ENCODE peak calls at places on chromosomes 7 and 10, in four cellular contexts. E is HCT116, J is adrenal gland, I is stomach. D is an unnamed sample.
A peak's percentile ranks its signal among the peaks of the same experiment; 100 is the strongest.

GRCh38 chr10:5252177-5253037 is 55.8 kb downstream of the AKR1C4 start:
- DNase-seq in J (no peak), E (no peak), I (no peak), D (peak; percentile 50)

GRCh38 chr7:133883591-133883990 is 243.5 kb upstream of the LRGUK start:
- DNase-seq in I (no peak), J (no peak), E (no peak), D (no peak)

GRCh38 chr10:19845963-19846362 is 29.7 kb downstream of the PLXDC2 start:
- DNase-seq in J (no peak), E (no peak), I (no peak), D (no peak)

GRCh38 chr7:80722596-80723141 is 84.2 kb downstream of the CD36 start:
- DNase-seq in J (no peak), E (peak; percentile 98), I (peak; percentile 32), D (no peak)

GRCh38 chr7:117666019-117666418 is 186.2 kb downstream of the CFTR start:
- DNase-seq in I (no peak), E (peak; percentile 31), J (no peak), D (no peak)

GRCh38 chr7:153017197-153017596 is 257.6 kb downstream of the ACTR3B start:
- DNase-seq in E (no peak), J (no peak), I (no peak), D (no peak)

GRCh38 chr10:436911-437665 is 252.4 kb downstream of the DIP2C start:
- DNase-seq in E (peak; percentile 79), I (no peak), J (no peak), D (no peak)

GRCh38 chr7:128833148-128833938 is 3.1 kb downstream of the FLNC start:
- DNase-seq in I (no peak), E (no peak), J (no peak), D (peak; percentile 66)

GRCh38 chr7:116809636-116810266 is 52.6 kb upstream of the CAPZA2 start:
- DNase-seq in J (no peak), E (peak; percentile 67), I (no peak), D (no peak)

GRCh38 chr7:83934118-83934734 is 260.4 kb downstream of the SEMA3A start:
- DNase-seq in I (no peak), J (no peak), E (no peak), D (no peak)

GRCh38 chr7:139297795-139298194 is 43.3 kb upstream of the FMC1 start:
- DNase-seq in J (no peak), E (no peak), I (no peak), D (no peak)

GRCh38 chr10:11533328-11533781 is 78.1 kb downstream of the USP6NL start:
- DNase-seq in E (no peak), I (no peak), J (no peak), D (no peak)

GRCh38 chr10:25082276-25083204 is 66.1 kb downstream of the THNSL1 start:
- DNase-seq in E (no peak), I (no peak), J (no peak), D (no peak)

GRCh38 chr10:33010132-33011037 is 52.4 kb upstream of the ITGB1 start:
- DNase-seq in E (peak; percentile 77), J (no peak), I (no peak), D (no peak)

GRCh38 chr7:130008941-130009847 is 42.0 kb downstream of the ZC3HC1 start:
- DNase-seq in I (peak; percentile 92), E (peak; percentile 91), J (peak; percentile 70), D (peak; percentile 63)

GRCh38 chr10:61460835-61461234 is 7.7 kb upstream of the TMEM26 start:
- DNase-seq in I (no peak), E (no peak), J (no peak), D (no peak)

GRCh38 chr7:7959979-7960670 is 8.5 kb upstream of the GLCCI1 start:
- DNase-seq in J (no peak), E (no peak), I (no peak), D (no peak)

GRCh38 chr7:26083113-26083512 is 68.9 kb upstream of the NFE2L3 start:
- DNase-seq in I (no peak), E (no peak), J (no peak), D (no peak)

GRCh38 chr10:115866174-115866573 is 406.8 kb downstream of the GFRA1 start:
- DNase-seq in E (no peak), J (no peak), I (no peak), D (no peak)

GRCh38 chr10:48773580-48773979 is 88.9 kb downstream of the WDFY4 start:
- DNase-seq in J (no peak), I (no peak), E (no peak), D (no peak)

GRCh38 chr10:11181996-11182395 is 164.3 kb downstream of the CELF2 start:
- DNase-seq in E (no peak), I (no peak), J (no peak), D (no peak)

GRCh38 chr10:50855015-50855414 is 30.4 kb downstream of the A1CF start:
- DNase-seq in E (no peak), J (no peak), I (no peak), D (no peak)

GRCh38 chr7:34069676-34070075 is 164.3 kb downstream of the BMPER start:
- DNase-seq in J (no peak), E (no peak), I (no peak), D (no peak)

GRCh38 chr10:24360286-24361127 is 151.6 kb downstream of the KIAA1217 start:
- DNase-seq in E (peak; percentile 47), I (peak; percentile 80), J (peak; percentile 84), D (no peak)

GRCh38 chr7:158244873-158245723 is 342.5 kb downstream of the PTPRN2 start:
- DNase-seq in J (no peak), E (no peak), I (peak; percentile 22), D (peak; percentile 56)

GRCh38 chr10:97656777-97657176 is 16.3 kb downstream of the PI4K2A start:
- DNase-seq in E (no peak), J (no peak), I (no peak), D (no peak)

GRCh38 chr10:7773845-7774801 is 13.7 kb downstream of the KIN start:
- DNase-seq in J (peak; percentile 33), E (no peak), I (peak; percentile 91), D (no peak)

GRCh38 chr7:32500922-32501341 is 5.6 kb downstream of the AVL9 start:
- DNase-seq in E (no peak), I (no peak), J (no peak), D (no peak)

GRCh38 chr7:151954866-151955820 is 1.1 kb upstream of the GALNTL5 start:
- DNase-seq in J (peak; percentile 25), E (no peak), I (no peak), D (no peak)

GRCh38 chr7:25949672-25950487 is 202.1 kb upstream of the NFE2L3 start:
- DNase-seq in J (peak; percentile 47), I (peak; percentile 54), E (no peak), D (no peak)

GRCh38 chr10:21217107-21217506 is 308.4 kb downstream of the SKIDA1 start:
- DNase-seq in E (no peak), I (no peak), J (no peak), D (no peak)

GRCh38 chr10:71634531-71635164 is 84.9 kb downstream of the C10orf105 start:
- DNase-seq in I (peak; percentile 68), J (peak; percentile 65), E (no peak), D (no peak)

GRCh38 chr7:155618708-155619633 is 25.5 kb upstream of the RBM33 start:
- DNase-seq in J (no peak), E (no peak), I (peak; percentile 73), D (peak; percentile 43)
- H3K4me3 ChIP-seq in J (no peak overlapping the region), E (no peak overlapping the region), I (no peak overlapping the region), D (no peak overlapping the region)

GRCh38 chr7:101678713-101679112 is 49.6 kb upstream of the MYL10 start:
- DNase-seq in E (no peak), I (no peak), J (peak; percentile 67), D (no peak)
- H3K27ac ChIP-seq in E (no peak overlapping the region), I (no peak overlapping the region), J (no peak overlapping the region), D (no peak overlapping the region)

DNA sequence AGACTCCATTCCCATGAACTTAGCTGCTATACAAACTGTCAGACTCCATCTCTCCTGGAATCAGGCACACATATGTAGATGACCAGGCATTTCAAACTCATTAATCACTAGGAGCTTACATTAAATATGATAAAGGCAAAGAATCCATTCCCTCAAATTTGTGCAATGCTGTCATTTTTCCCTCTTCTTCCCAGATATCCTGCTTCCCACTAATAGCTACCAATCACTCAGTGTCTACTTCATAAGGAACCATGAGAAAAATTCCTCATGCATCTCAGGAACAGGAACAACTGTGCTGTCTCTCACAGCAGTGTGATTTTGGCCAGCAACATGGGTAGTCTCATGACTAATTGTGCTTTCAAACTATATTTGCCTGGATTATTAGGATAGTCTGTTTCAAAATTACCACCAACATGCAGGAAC is 133.9 kb downstream of the DKK1 start:
- DNase-seq in J (no peak), I (no peak), E (no peak), D (no peak)
- TF ChIP-seq POLR2A in J (no peak), I (no peak), E (no peak), D (no peak)

GRCh38 chr10:101140084-101140949 is 9.2 kb downstream of the TLX1 start:
- DNase-seq in I (no peak), J (no peak), E (no peak), D (no peak)
- H3K4me3 ChIP-seq in I (peak overlapping the region; percentile 16), J (no peak overlapping the region), E (no peak overlapping the region), D (peak overlapping the region; percentile 58)

GRCh38 chr7:38806912-38807311 is 102.1 kb downstream of the VPS41 start:
- DNase-seq in J (no peak), I (no peak), E (no peak), D (no peak)
- H3K27ac ChIP-seq in J (no peak overlapping the region), I (no peak overlapping the region), E (no peak overlapping the region), D (no peak overlapping the region)

DNA sequence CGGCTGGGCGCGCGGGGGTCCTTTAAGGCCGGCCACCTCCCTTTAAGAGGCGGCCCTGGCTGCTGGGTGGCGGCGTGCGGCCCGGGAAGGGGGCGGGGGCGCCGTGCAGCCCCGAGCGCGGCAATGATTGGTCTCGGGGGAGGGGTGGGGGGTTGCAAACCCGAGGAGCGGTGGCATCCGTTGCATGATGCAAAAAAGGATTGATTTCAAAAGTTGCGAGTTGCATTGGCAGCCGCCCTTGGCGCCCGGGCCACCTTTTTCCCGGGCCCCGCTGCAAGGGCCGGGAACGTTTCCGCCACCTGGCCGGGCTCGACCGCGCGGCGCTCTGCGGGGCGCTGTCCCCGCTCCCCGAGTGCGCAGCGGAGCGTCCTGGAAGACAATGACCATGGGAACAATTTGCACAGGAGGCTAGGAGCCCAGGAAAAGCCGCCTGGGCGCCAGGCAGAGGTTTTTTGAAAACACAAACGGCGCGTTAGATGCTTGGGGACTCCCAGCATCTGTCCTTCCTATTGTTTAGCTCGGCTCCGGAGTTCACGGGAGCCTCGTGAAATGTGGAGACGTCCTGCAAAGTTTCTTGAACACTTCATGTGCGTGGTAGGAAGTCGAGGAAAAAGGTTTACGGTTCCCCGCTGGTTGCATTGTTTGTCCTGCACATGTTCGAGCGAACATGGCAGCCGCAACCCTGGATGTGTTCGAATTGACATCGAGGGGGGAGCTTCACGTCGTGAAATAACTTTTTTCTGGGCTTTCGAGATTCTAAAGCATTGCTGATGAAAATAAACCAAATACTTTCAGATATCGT is at the start of gene SEPHS1:
- DNase-seq in E (peak; percentile 52), J (peak; percentile 80), I (peak; percentile 71), D (peak; percentile 93)
- TF ChIP-seq POLR2A in E (peak; percentile 40), J (peak; percentile 51), I (no peak), D (no peak)

GRCh38 chr10:17668435-17669184 is 24.7 kb downstream of the STAM start:
- DNase-seq in J (no peak), E (no peak), I (no peak), D (no peak)

GRCh38 chr10:17673517-17674051 is 29.6 kb downstream of the STAM start:
- DNase-seq in I (no peak), E (peak; percentile 73), J (peak; percentile 70), D (no peak)

GRCh38 chr10:17665742-17666141 is 21.8 kb downstream of the STAM start:
- DNase-seq in J (no peak), I (no peak), E (no peak), D (no peak)

GRCh38 chr10:17671307-17671706 is 27.4 kb downstream of the STAM start:
- DNase-seq in E (no peak), I (no peak), J (no peak), D (no peak)

GRCh38 chr10:17669185-17669872 is 25.4 kb downstream of the STAM start:
- DNase-seq in J (no peak), I (no peak), E (no peak), D (no peak)
- H3K4me3 ChIP-seq in J (no peak overlapping the region), I (no peak overlapping the region), E (no peak overlapping the region), D (no peak overlapping the region)